ENCODE peak calls at places on chromosomes 13 and 19, in four cellular contexts. G, P, H and K are unnamed samples.

GRCh38 chr13:105333416-105333815 is 1202.0 kb downstream of the EFNB2 start:
- DNase-seq in P (no peak), G (no peak), H (no peak), K (no peak)

GRCh38 chr13:99506632-99507031 is 5.4 kb downstream of the TM9SF2 start:
- DNase-seq in P (no peak), G (no peak), H (no peak), K (no peak)

GRCh38 chr13:104937881-104938280 is 1597.6 kb downstream of the EFNB2 start:
- DNase-seq in G (no peak), H (no peak), P (no peak), K (no peak)

GRCh38 chr19:38596057-38596981 is 21.4 kb downstream of the MAP4K1 start:
- DNase-seq in P (no peak), G (no peak), H (peak; percentile 76), K (no peak)

GRCh38 chr13:41699759-41700158 is 242.4 kb downstream of the RGCC start:
- DNase-seq in P (no peak), H (no peak), G (no peak), K (no peak)

GRCh38 chr19:46416077-46416709 is 2.8 kb upstream of the CCDC8 start:
- DNase-seq in G (peak; percentile 77), P (peak; percentile 71), H (peak; percentile 82), K (peak; percentile 98)

GRCh38 chr13:37164635-37165034 is 59.2 kb upstream of the CSNK1A1L start:
- DNase-seq in P (no peak), H (no peak), G (no peak), K (no peak)

GRCh38 chr13:24281188-24282008 is 28.0 kb upstream of the C1QTNF9 start:
- DNase-seq in P (no peak), H (no peak), G (no peak), K (no peak)

GRCh38 chr19:34261335-34262109 is 7.2 kb downstream of the GARRE1 start:
- DNase-seq in P (no peak), H (no peak), G (peak; percentile 18), K (no peak)

GRCh38 chr13:48156466-48156865 is 61.6 kb upstream of the MED4 start:
- DNase-seq in P (no peak), G (peak; percentile 70), H (peak; percentile 35), K (no peak)

GRCh38 chr19:11390933-11391680 is 7.0 kb upstream of the EPOR start:
- DNase-seq in H (no peak), P (no peak), G (no peak), K (no peak)

GRCh38 chr13:77056382-77056781 is 29.4 kb upstream of the FBXL3 start:
- DNase-seq in H (no peak), G (no peak), P (no peak), K (no peak)

GRCh38 chr19:15666883-15667282 is 6.0 kb upstream of the CYP4F12 start:
- DNase-seq in P (no peak), G (no peak), H (no peak), K (no peak)

GRCh38 chr19:3785464-3785937 is 680 bp downstream of the MATK start:
- DNase-seq in G (no peak), H (no peak), P (no peak), K (no peak)

GRCh38 chr19:10513223-10513622 is 4.0 kb downstream of the S1PR5 start:
- DNase-seq in H (no peak), P (no peak), G (no peak), K (no peak)

GRCh38 chr13:41457589-41458186 is 338 bp downstream of the RGCC start:
- DNase-seq in P (peak; percentile 42), G (peak; percentile 68), H (peak; percentile 4), K (no peak)

GRCh38 chr19:43662487-43662886 is 7.5 kb downstream of the PLAUR start:
- DNase-seq in H (peak; percentile 20), P (no peak), G (no peak), K (no peak)

GRCh38 chr19:6536138-6536671 is 5.4 kb downstream of the TNFSF9 start:
- DNase-seq in P (no peak), H (peak; percentile 18), G (peak; percentile 77), K (no peak)

GRCh38 chr13:95573226-95573625 is 20.7 kb downstream of the CLDN10 start:
- DNase-seq in G (no peak), H (peak; percentile 22), P (no peak), K (no peak)

GRCh38 chr19:558770-559439 is 13.5 kb upstream of the BSG start:
- DNase-seq in P (no peak), G (no peak), H (no peak), K (peak; percentile 66)

GRCh38 chr13:75566658-75567057 is 17.1 kb downstream of the UCHL3 start:
- DNase-seq in G (no peak), P (no peak), H (no peak), K (no peak)

GRCh38 chr13:64471916-64472315 is 2758.2 kb downstream of the PCDH9 start:
- DNase-seq in G (no peak), P (no peak), H (no peak), K (no peak)

GRCh38 chr13:38530492-38530891 is 156.4 kb upstream of the FREM2 start:
- DNase-seq in P (no peak), H (no peak), G (no peak), K (no peak)

GRCh38 chr13:40181203-40181845 is 485.1 kb downstream of the FOXO1 start:
- DNase-seq in P (no peak), H (no peak), G (no peak), K (no peak)

GRCh38 chr19:51808333-51808986 is 13.5 kb downstream of the FPR3 start:
- DNase-seq in G (no peak), H (no peak), P (no peak), K (no peak)

GRCh38 chr19:50300814-50301606 is 28.2 kb downstream of the KCNC3 start:
- DNase-seq in P (no peak), H (peak; percentile 19), G (no peak), K (no peak)

GRCh38 chr19:35292986-35293732 is 1.2 kb downstream of the MAG start:
- DNase-seq in P (no peak), G (no peak), H (no peak), K (no peak)

GRCh38 chr13:23621316-23621645 is 51.1 kb downstream of the TNFRSF19 start:
- DNase-seq in H (peak; percentile 35), G (no peak), P (no peak), K (no peak)

GRCh38 chr13:30998548-30999140 is 66.2 kb downstream of the TEX26 start:
- DNase-seq in P (no peak), G (no peak), H (no peak), K (no peak)

GRCh38 chr13:107374038-107374437 is 806.1 kb upstream of the ARGLU1 start:
- DNase-seq in H (no peak), G (no peak), P (no peak), K (no peak)

GRCh38 chr19:15615526-15615925 is 508 bp downstream of the CYP4F8 start:
- DNase-seq in H (no peak), G (no peak), P (no peak), K (no peak)

GRCh38 chr13:111278258-111278657 is 42.2 kb upstream of the TEX29 start:
- DNase-seq in P (no peak), G (no peak), H (no peak), K (no peak)

DNA sequence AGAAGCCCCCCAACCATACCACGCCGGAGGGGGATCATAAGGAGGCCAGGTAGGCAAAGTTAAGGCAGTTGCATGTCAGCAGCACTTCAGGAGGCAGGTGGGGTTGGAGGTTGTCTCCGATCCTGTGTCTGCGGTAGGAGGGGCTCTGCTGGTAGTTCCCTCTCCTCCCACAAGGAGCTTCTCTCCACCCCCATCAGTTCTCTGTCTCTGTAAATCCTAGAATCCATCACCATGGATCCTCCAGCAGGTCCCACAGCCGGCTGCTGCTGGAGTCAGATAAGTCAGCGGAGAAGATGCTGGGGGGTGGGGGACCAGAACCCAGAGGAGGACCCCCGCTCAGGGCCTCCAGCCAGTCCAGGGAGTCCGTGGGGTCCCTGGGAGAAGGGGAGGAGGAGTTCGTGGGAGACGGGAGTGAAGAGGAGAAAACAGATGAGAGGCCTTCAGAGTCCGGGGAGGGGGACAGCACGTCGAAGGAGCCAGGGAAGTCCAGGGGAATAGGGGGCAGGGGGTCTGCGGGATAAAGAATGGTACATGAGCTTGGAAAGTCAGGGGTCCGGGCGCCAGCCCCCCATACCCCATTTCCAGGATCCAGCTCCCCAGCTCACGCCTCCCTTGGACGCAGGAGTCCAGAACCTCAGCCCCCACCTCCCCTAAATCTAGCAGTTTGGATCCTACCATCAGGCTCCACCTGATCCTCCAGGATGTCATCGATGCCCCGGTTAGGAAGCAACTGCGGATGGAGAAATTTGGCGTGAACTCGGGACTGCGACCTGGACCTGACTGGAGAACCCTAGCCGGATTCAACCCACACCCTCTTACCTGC is 6.3 kb downstream of the MAMSTR start:
- DNase-seq in G (no peak), P (no peak), H (no peak), K (no peak)
- TF ChIP-seq CTCF in G (no peak), P (no peak), H (peak; percentile 43), K (peak; percentile 50)

DNA sequence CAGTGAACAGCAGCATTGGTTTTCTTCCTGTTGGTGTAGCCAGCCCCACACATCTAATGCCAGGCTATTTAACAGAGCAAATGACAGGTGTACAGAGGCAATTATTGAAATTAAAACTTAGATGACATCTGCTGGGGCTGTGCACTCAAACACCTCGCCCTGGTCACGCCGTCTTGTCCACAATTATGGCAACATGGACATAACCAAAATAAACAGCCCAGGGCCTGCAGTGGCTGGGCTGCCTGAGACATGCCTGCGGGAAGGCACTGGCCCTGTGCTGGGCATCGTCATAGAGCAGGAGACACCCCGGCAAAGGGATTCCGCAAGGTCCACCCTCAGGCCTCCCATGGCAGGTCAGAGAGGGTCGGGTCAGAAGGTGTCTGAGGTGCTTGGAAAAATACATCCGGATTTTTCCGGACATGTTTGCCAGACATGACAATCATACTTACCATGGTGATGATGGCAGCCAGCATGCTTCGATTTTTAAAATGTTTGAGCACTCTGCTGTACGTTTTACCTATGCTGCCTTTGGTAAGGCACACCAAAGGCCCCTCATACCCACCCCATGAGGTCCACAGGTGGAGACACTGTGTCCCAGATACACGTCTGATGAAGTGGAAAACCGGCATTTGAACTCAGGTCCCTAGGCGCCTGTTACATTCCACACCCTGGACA is 47.8 kb downstream of the TSHZ3 start:
- DNase-seq in H (no peak), G (no peak), P (no peak), K (no peak)
- TF ChIP-seq CTCF in H (no peak), G (no peak), P (no peak), K (no peak)

DNA sequence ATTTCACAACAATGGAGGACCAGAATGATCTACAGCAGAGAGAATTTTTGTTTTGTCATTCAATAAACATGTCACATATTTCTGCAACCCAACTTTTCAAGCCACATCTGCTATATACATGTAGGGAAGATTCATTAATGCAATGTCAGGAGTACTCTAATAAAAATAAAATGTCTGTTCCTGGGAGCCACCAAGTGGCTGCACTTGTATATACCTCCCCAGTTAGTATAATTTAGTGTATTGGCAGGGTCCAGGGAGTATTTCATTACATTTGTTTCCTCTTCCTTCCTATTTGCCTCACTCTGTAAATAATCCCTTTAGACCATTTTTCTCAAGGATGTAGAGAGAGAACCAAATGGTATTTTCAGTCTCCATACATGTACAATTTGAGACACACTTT is 1169.0 kb downstream of the DIAPH3 start:
- DNase-seq in H (no peak), G (no peak), P (no peak), K (no peak)
- TF ChIP-seq CTCF in H (no peak), G (no peak), P (no peak), K (peak; percentile 67)

GRCh38 chr13:32428581-32429072 is 697 bp upstream of the N4BP2L1 start:
- DNase-seq in H (no peak), P (no peak), G (no peak), K (no peak)

GRCh38 chr13:32429406-32429909 is 1.5 kb upstream of the N4BP2L1 start:
- DNase-seq in H (no peak), G (no peak), P (no peak), K (no peak)

GRCh38 chr13:32430018-32430747 is 2.3 kb upstream of the N4BP2L1 start:
- DNase-seq in H (no peak), P (no peak), G (no peak), K (no peak)

GRCh38 chr13:32427852-32428580 is at the start of gene N4BP2L1:
- DNase-seq in P (peak; percentile 96), G (peak; percentile 89), H (peak; percentile 39), K (no peak)

GRCh38 chr13:32432856-32433255 is 4.9 kb upstream of the N4BP2L1 start:
- DNase-seq in G (no peak), H (no peak), P (no peak), K (no peak)
- TF ChIP-seq CTCF in G (no peak), H (no peak), P (no peak), K (no peak)